ENCODE peak calls at places on chromosomes 5 and 9, in ten cellular contexts. L is OCI-LY7, K is Peyer's patch, F is brain microvascular endothelial cell, Y is mucosa of descending colon, T is HL-60, G is choroid plexus epithelial cell, E is cardiac muscle cell, C is astrocyte, M is dorsolateral prefrontal cortex. H is an unnamed sample.

GRCh38 chr9:69460002-69460401 is 135.0 kb downstream of the ENTREP1 start:
- DNase-seq in C (no peak), K (no peak), F (no peak), Y (no peak), M (no peak), G (no peak), L (no peak), T (no peak), E (no peak), H (no peak)

GRCh38 chr9:99134893-99135341 is 30.0 kb downstream of the TGFBR1 start:
- DNase-seq in T (no peak), L (no peak), E (peak), G (peak), F (peak), K (no peak), Y (no peak), C (peak), M (no peak), H (no peak)

GRCh38 chr9:130450344-130451003 is 5.7 kb downstream of the ASS1 start:
- DNase-seq in K (peak), T (no peak), E (no peak), Y (peak), G (no peak), F (no peak), C (no peak), M (no peak), L (no peak), H (peak)

GRCh38 chr9:73210886-73211285 is 59.2 kb downstream of the ANXA1 start:
- DNase-seq in F (no peak), Y (no peak), E (no peak), K (no peak), L (no peak), G (no peak), T (no peak), M (no peak), C (no peak), H (no peak)

GRCh38 chr9:107280543-107280942 is 2.5 kb upstream of the RAD23B start:
- DNase-seq in C (no peak), E (no peak), L (no peak), F (no peak), K (no peak), T (no peak), M (no peak), Y (no peak), G (no peak), H (peak)

GRCh38 chr9:96554801-96555566 is 64.7 kb downstream of the CDC14B start:
- DNase-seq in M (no peak), K (no peak), Y (no peak), C (peak), E (peak), F (peak), L (no peak), G (peak), T (no peak), H (no peak)

GRCh38 chr9:38244971-38245370 is 147.5 kb upstream of the ALDH1B1 start:
- DNase-seq in F (no peak), Y (no peak), L (no peak), G (no peak), M (no peak), T (no peak), K (no peak), E (no peak), C (no peak), H (no peak)

GRCh38 chr5:124461857-124462423 is 284.5 kb downstream of the ZNF608 start:
- DNase-seq in L (peak), K (no peak), F (no peak), G (no peak), E (no peak), M (no peak), T (no peak), C (no peak), Y (no peak), H (no peak)

GRCh38 chr5:55597014-55597981 is 62.5 kb upstream of the PLPP1 start:
- DNase-seq in C (peak), K (no peak), L (no peak), M (no peak), F (peak), Y (peak), G (peak), E (peak), T (peak), H (peak)

GRCh38 chr5:43353668-43354067 is 40.5 kb upstream of the HMGCS1 start:
- DNase-seq in C (no peak), M (no peak), G (no peak), L (no peak), T (no peak), Y (no peak), K (no peak), E (no peak), F (no peak), H (no peak)

GRCh38 chr9:105858877-105859276 is 164.5 kb downstream of the TMEM38B start:
- DNase-seq in M (no peak), K (no peak), C (no peak), L (no peak), T (no peak), Y (no peak), F (no peak), G (no peak), E (no peak), H (no peak)

GRCh38 chr5:169279125-169279524 is 21.8 kb downstream of the SLIT3 start:
- DNase-seq in M (no peak), K (no peak), E (no peak), F (no peak), C (no peak), T (no peak), L (no peak), G (no peak), Y (no peak), H (no peak)

GRCh38 chr5:174793684-174794328 is 69.4 kb downstream of the MSX2 start:
- DNase-seq in E (peak), G (peak), Y (no peak), L (peak), M (peak), F (peak), T (peak), K (peak), C (peak), H (peak)

GRCh38 chr5:92653730-92654461 is 927.1 kb downstream of the NR2F1-AS1 start:
- DNase-seq in K (no peak), F (no peak), G (no peak), L (no peak), Y (no peak), M (no peak), C (no peak), T (no peak), E (no peak), H (no peak)

GRCh38 chr5:87394407-87394806 is 18.3 kb downstream of the CCNH start:
- DNase-seq in M (no peak), Y (no peak), E (peak), L (no peak), C (peak), F (peak), K (no peak), G (peak), T (no peak), H (no peak)

GRCh38 chr5:54823006-54823405 is 162.4 kb downstream of the ESM1 start:
- DNase-seq in K (no peak), T (no peak), E (no peak), L (no peak), F (no peak), M (no peak), G (no peak), Y (no peak), C (no peak), H (no peak)

GRCh38 chr9:84271004-84271886 is 69.3 kb downstream of the SLC28A3 start:
- DNase-seq in K (no peak), Y (peak), L (peak), M (peak), T (peak), E (peak), G (peak), C (peak), F (peak), H (peak)
- H3K4me3 ChIP-seq in K (peak), Y (no peak), L (no peak), M (peak), T (no peak), E (no peak), G (peak), C (peak), F (peak), H (no peak)

GRCh38 chr5:41143124-41143523 is 70.2 kb downstream of the C6 start:
- DNase-seq in F (no peak), E (no peak), L (no peak), M (no peak), G (no peak), C (no peak), T (no peak), Y (no peak), K (no peak), H (no peak)
- TF ChIP-seq CTCF in F (no peak), E (no peak), L (no peak), M (no peak), G (no peak), C (no peak), T (no peak), Y (no peak), K (no peak), H (no peak)

DNA sequence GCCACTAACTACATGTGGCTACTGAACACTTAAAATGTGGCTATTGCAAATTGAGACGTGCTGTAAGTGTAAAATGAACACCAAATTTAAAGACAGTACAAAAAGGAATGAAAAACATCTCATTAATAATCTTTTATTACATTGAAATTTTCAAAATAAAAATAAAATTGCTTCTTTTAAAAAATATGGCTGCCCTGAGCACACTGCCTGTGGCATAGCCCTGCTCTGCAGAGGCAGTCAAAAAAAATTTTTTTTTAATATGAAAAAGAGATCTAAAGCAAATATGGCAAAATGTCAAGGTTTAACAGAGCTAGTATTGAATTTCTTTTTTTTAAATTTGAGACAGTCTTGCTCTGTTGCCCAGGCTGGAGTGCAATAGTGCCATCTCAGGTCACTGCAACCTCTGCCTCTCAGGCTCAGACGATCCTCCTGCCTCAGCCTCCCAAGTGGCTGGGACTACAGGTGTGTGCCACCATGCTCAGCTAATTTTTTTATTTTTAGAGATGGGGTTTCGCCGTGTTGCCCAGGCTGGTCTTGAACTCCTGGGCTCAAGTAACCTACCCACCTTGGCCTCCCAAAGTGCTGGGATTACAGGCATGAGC is 25.6 kb downstream of the CARNMT1 start:
- DNase-seq in Y (no peak), L (no peak), M (no peak), K (no peak), E (no peak), C (no peak), G (no peak), F (no peak), T (no peak), H (no peak)
- H3K4me3 ChIP-seq in Y (no peak), L (no peak), M (no peak), K (no peak), E (no peak), C (no peak), G (no peak), F (no peak), T (no peak), H (no peak)

GRCh38 chr9:84668204-84669007 is 1.1 kb upstream of the NTRK2 start:
- DNase-seq in E (peak), K (peak), C (peak), Y (peak), M (peak), F (peak), G (peak), L (no peak), T (peak), H (peak)
- TF ChIP-seq CTCF in E (peak), K (no peak), C (peak), Y (no peak), M (peak), F (peak), G (peak), L (no peak), T (peak), H (peak)

DNA sequence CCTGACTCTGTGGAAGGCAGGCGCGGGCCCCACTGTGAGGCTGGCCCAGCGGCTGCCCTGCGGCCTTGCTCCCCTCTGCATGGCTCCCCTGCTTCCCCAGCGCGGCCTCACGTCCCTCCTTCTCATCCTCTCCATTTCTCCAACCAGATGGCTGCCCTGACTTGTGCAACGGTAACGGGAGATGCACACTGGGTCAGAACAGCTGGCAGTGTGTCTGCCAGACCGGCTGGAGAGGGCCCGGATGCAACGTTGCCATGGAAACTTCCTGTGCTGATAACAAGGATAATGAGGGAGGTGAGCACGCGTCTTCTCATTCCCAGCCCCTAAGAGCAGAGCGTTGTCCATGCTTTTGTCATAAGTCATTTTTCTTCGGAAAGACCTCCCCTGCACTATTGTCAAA is 129.0 kb upstream of the WWC1 start:
- DNase-seq in Y (no peak), M (no peak), T (no peak), L (no peak), E (peak), F (no peak), G (no peak), K (no peak), C (no peak), H (peak)
- H3K4me3 ChIP-seq in Y (no peak), M (no peak), T (no peak), L (no peak), E (no peak), F (no peak), G (no peak), K (no peak), C (no peak), H (no peak)

GRCh38 chr5:4862500-4862899 is 277.6 kb upstream of the ADAMTS16 start:
- DNase-seq in C (peak), M (no peak), G (peak), T (no peak), E (peak), Y (no peak), L (peak), F (peak), K (no peak), H (no peak)
- TF ChIP-seq CTCF in C (peak), M (peak), G (peak), T (no peak), E (peak), Y (no peak), L (peak), F (peak), K (no peak), H (peak)

GRCh38 chr9:126524353-126525077 is 89.2 kb upstream of the LMX1B start:
- DNase-seq in F (no peak), K (no peak), L (no peak), E (no peak), G (no peak), T (no peak), Y (no peak), C (no peak), M (no peak), H (no peak)

GRCh38 chr9:126526218-126527108 is 87.3 kb upstream of the LMX1B start:
- DNase-seq in C (no peak), M (no peak), G (no peak), Y (no peak), K (peak), L (no peak), E (no peak), T (no peak), F (no peak), H (no peak)

GRCh38 chr9:126528111-126528510 is 85.6 kb upstream of the LMX1B start:
- DNase-seq in L (no peak), E (no peak), F (no peak), K (no peak), G (no peak), C (no peak), M (no peak), Y (no peak), T (no peak), H (no peak)

GRCh38 chr9:126528967-126529366 is 84.8 kb upstream of the LMX1B start:
- DNase-seq in T (no peak), K (no peak), Y (no peak), C (no peak), E (no peak), G (no peak), L (no peak), M (no peak), F (no peak), H (no peak)

DNA sequence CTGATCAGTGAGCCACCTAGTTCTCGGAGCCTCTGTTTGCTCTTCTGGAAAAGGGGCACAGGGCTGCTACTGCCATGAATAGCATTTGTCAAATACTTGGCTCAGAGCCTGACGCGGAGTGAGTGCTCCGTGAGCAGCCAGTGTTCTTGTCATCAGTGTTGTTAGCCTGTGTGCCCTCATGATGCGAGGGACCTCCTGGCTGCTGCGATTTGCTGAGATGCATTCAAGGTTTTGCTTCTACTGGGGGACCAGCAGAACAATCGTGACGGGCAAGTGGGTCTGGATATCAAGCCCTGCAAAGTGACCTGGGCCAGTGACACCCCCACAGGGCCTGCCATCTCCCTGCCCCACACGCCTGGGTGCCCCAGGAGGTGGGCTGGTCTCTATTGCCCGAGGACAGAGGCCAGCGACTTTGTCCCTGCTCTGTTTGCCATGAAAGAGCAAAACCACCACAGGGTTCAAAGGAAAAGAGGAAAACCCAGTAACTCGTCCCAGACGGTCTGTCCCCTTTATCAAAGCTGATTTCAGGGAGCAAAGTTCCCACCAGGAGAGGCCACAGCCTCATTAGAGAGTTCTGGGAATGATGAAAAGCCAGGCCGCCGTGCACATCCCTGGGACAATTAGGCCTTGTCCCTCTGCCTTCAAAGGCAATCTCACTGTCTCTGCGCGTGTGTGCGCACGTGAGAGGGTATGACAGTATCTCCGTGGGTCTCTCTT is 86.5 kb upstream of the LMX1B start:
- DNase-seq in Y (no peak), L (no peak), T (no peak), K (no peak), F (no peak), C (no peak), G (no peak), E (no peak), M (no peak), H (no peak)
- H3K4me3 ChIP-seq in Y (no peak), L (no peak), T (no peak), K (no peak), F (no peak), C (no peak), G (no peak), E (no peak), M (no peak), H (no peak)

DNA sequence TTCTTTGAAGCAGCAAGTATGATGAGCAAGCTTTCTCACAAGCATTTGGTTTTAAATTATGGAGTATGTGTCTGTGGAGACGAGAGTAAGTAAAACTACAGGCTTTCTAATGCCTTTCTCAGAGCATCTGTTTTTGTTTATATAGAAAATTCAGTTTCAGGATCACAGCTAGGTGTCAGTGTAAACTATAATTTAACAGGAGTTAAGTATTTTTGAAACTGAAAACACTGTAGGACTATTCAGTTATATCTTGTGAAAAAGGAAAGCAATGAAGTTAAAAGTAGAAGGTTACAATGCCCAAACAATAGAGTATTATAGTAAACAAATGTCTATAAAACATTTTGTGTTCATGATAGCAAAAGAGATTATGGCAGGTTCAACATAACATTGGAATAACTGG is 88.6 kb downstream of the JAK2 start:
- DNase-seq in G (no peak), Y (no peak), F (no peak), K (no peak), C (no peak), M (no peak), E (no peak), L (no peak), T (no peak), H (no peak)
- TF ChIP-seq CTCF in G (no peak), Y (no peak), F (no peak), K (no peak), C (no peak), M (peak), E (no peak), L (peak), T (no peak), H (no peak)